ENCODE peak calls at places on chromosomes 13 and 19, in four cellular contexts. C is WTC11, A is K562, S is GM12878. O is an unnamed sample.

GRCh38 chr19:7852851-7853759 is 21.1 kb downstream of the PRR36 start:
- DNase-seq in C (peak; percentile 96), A (peak; percentile 91), S (no peak), O (peak; percentile 90)

GRCh38 chr19:37217855-37218591 is at the start of gene ZNF383:
- DNase-seq in C (peak; percentile 92), A (peak; percentile 87), S (peak; percentile 81), O (peak; percentile 92)

GRCh38 chr13:25281193-25281936 is 5.9 kb downstream of the MTMR6 start:
- DNase-seq in C (no peak), A (no peak), S (peak; percentile 45), O (no peak)

GRCh38 chr13:85204668-85205344 is 594.4 kb downstream of the SLITRK6 start:
- DNase-seq in C (no peak), A (no peak), S (no peak), O (no peak)

GRCh38 chr13:85254641-85255040 is 544.6 kb downstream of the SLITRK6 start:
- DNase-seq in C (no peak), A (no peak), S (no peak), O (no peak)

GRCh38 chr19:46299004-46299509 is 2.2 kb downstream of the HIF3A start:
- DNase-seq in C (no peak), A (no peak), S (no peak), O (peak; percentile 54)

GRCh38 chr13:39263033-39263432 is 224.8 kb downstream of the NHLRC3 start:
- DNase-seq in C (peak; percentile 54), A (peak; percentile 38), S (peak; percentile 9), O (peak; percentile 23)

GRCh38 chr13:49185264-49185663 is 34.9 kb upstream of the MLNR start:
- DNase-seq in C (no peak), A (no peak), S (peak; percentile 12), O (no peak)

GRCh38 chr13:97275265-97275664 is 53.1 kb downstream of the MBNL2 start:
- DNase-seq in C (no peak), A (no peak), S (no peak), O (peak; percentile 57)

GRCh38 chr19:55452381-55453325 is 8.8 kb downstream of the ISOC2 start:
- DNase-seq in C (peak; percentile 95), A (peak; percentile 99), S (no peak), O (peak; percentile 44)

GRCh38 chr19:39411832-39412099 is 703 bp upstream of the PLEKHG2 start:
- DNase-seq in C (peak; percentile 90), A (peak; percentile 80), S (peak; percentile 89), O (peak; percentile 90)

GRCh38 chr19:53389591-53390377 is 5.2 kb upstream of the ZNF765 start:
- DNase-seq in C (peak; percentile 96), A (peak; percentile 44), S (no peak), O (no peak)

GRCh38 chr13:27621116-27621365 is 651 bp upstream of the POLR1D start:
- DNase-seq in C (no peak), A (no peak), S (no peak), O (no peak)

GRCh38 chr13:88919970-88920628 is 1248.9 kb downstream of the SLITRK5 start:
- DNase-seq in C (no peak), A (no peak), S (peak; percentile 12), O (no peak)

GRCh38 chr19:42419309-42419708 is 7.9 kb downstream of the LIPE start:
- DNase-seq in C (no peak), A (no peak), S (no peak), O (no peak)

GRCh38 chr13:44406617-44407016 is 33.0 kb downstream of the SERP2 start:
- DNase-seq in C (no peak), A (no peak), S (no peak), O (no peak)

GRCh38 chr19:5673752-5674151 is 6.6 kb downstream of the MICOS13 start:
- DNase-seq in C (no peak), A (no peak), S (no peak), O (no peak)

GRCh38 chr13:97786510-97786909 is 167.0 kb upstream of the IPO5 start:
- DNase-seq in C (no peak), A (no peak), S (no peak), O (no peak)

GRCh38 chr19:42254083-42254849 is 662 bp downstream of the ERF start:
- DNase-seq in C (peak; percentile 80), A (peak; percentile 81), S (no peak), O (peak; percentile 76)

GRCh38 chr13:30711375-30711774 is 24.0 kb upstream of the ALOX5AP start:
- DNase-seq in C (no peak), A (no peak), S (no peak), O (no peak)

GRCh38 chr13:21012841-21013681 is 48.3 kb downstream of the LATS2 start:
- DNase-seq in C (no peak), A (no peak), S (no peak), O (no peak)

GRCh38 chr13:41059896-41060722 is 1.2 kb upstream of the WBP4 start:
- DNase-seq in C (peak; percentile 92), A (peak; percentile 82), S (peak; percentile 51), O (peak; percentile 92)

GRCh38 chr13:94712812-94713555 is 639 bp upstream of the SOX21 start:
- DNase-seq in C (peak; percentile 59), A (no peak), S (no peak), O (no peak)

GRCh38 chr19:55146648-55147218 is 2.3 kb downstream of the TNNT1 start:
- DNase-seq in C (peak; percentile 89), A (peak; percentile 92), S (no peak), O (peak; percentile 25)

GRCh38 chr13:72643339-72643989 is 84.0 kb downstream of the MZT1 start:
- DNase-seq in C (peak; percentile 52), A (peak; percentile 13), S (no peak), O (peak; percentile 41)

GRCh38 chr19:27671876-27672275 is 1541.1 kb downstream of the UQCRFS1 start:
- DNase-seq in C (no peak), A (no peak), S (no peak), O (no peak)

GRCh38 chr13:27264648-27265047 is 6.0 kb upstream of the RASL11A start:
- DNase-seq in C (no peak), A (no peak), S (no peak), O (no peak)

GRCh38 chr19:32969549-32969948 is 2.2 kb downstream of the CEP89 start:
- DNase-seq in C (no peak), A (no peak), S (no peak), O (no peak)

GRCh38 chr13:49435992-49436391 is 7.9 kb downstream of the CAB39L start:
- DNase-seq in C (no peak), A (no peak), S (no peak), O (no peak)

GRCh38 chr13:72194531-72194930 is 327.5 kb upstream of the DACH1 start:
- DNase-seq in C (no peak), A (no peak), S (no peak), O (no peak)

GRCh38 chr13:48334534-48335127 is 31.1 kb downstream of the RB1 start:
- DNase-seq in C (no peak), A (peak; percentile 7), S (peak; percentile 24), O (peak; percentile 36)

GRCh38 chr19:47885067-47885463 is 1.1 kb downstream of the SULT2A1 start:
- DNase-seq in C (no peak), A (no peak), S (no peak), O (peak; percentile 44)

GRCh38 chr19:1254081-1254527 is 5.7 kb downstream of the MIDN start:
- DNase-seq in C (no peak), A (no peak), S (no peak), O (no peak)

GRCh38 chr19:12198136-12198535 is 35.2 kb downstream of the ZNF136 start:
- DNase-seq in C (no peak), A (no peak), S (no peak), O (no peak)

GRCh38 chr19:12208221-12208620 is 45.3 kb downstream of the ZNF136 start:
- DNase-seq in C (no peak), A (no peak), S (no peak), O (peak; percentile 64)

GRCh38 chr19:12200020-12200419 is 37.1 kb downstream of the ZNF136 start:
- DNase-seq in C (no peak), A (no peak), S (no peak), O (no peak)

GRCh38 chr19:12205296-12205695 is 42.4 kb downstream of the ZNF136 start:
- DNase-seq in C (no peak), A (no peak), S (no peak), O (no peak)

GRCh38 chr19:12202250-12202649 is 39.4 kb downstream of the ZNF136 start:
- DNase-seq in C (peak; percentile 72), A (no peak), S (no peak), O (peak; percentile 56)
- TF ChIP-seq NR2C2 in C (no peak), A (no peak), S (no peak), O (no peak)

DNA sequence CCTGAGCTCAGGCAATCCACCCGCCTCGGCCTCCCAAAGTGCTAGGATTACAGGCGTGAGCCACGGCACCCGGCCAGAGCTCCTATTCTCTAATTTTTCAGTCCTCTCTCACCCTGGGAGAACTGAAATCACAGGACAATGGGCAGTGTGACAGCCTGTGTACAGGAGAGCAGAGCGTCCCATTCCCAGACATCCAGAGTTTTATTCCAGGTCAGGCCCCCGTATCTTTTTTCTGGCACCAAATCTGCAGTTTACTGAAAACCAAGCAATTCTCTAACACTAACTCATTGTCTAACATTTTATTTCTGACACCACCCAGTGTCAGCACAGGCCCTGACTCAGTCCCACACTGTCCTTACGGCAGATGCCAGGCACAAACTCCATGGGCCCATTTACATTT is 6.7 kb downstream of the ZNF708 start:
- DNase-seq in C (no peak), A (no peak), S (no peak), O (no peak)
- TF ChIP-seq NR2C2 in C (no peak), A (no peak), S (no peak), O (no peak)

GRCh38 chr13:79501538-79502232 is 20.7 kb downstream of the NDFIP2 start:
- DNase-seq in C (no peak), A (no peak), S (no peak), O (no peak)

GRCh38 chr13:79497852-79498251 is 16.9 kb downstream of the NDFIP2 start:
- DNase-seq in C (no peak), A (no peak), S (no peak), O (no peak)

GRCh38 chr13:79500829-79501228 is 19.9 kb downstream of the NDFIP2 start:
- DNase-seq in C (no peak), A (no peak), S (no peak), O (no peak)

GRCh38 chr13:79503473-79504017 is 22.6 kb downstream of the NDFIP2 start:
- DNase-seq in C (no peak), A (no peak), S (no peak), O (no peak)

GRCh38 chr13:79503069-79503468 is 22.1 kb downstream of the NDFIP2 start:
- DNase-seq in C (no peak), A (peak; percentile 4), S (no peak), O (no peak)
- TF ChIP-seq NR2C2 in C (no peak), A (no peak), S (no peak), O (no peak)

DNA sequence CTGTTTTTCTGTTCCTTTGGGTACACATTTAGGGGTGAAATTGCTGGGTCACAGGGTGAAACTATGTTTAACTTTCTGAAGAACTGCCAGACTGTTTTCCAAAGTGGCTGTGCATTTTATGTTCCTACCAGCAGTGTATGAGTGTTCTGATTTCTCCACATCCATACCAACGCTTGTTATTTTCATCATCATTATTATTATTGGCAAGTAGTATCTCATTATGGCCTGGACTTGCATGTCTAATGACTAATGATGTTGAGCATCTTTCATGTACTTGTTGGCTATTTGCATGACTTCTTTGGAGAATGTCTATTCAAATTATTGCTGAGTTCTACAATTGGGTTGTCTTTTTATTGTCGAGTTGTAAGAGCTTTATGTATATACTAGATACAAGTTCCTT is 321.8 kb upstream of the HTR2A start:
- DNase-seq in C (no peak), A (no peak), S (no peak), O (no peak)
- TF ChIP-seq NR2C2 in C (no peak), A (no peak), S (no peak), O (no peak)